ENCODE peak calls at places on chromosome 5, in five cellular contexts. A is lung; L is tibial nerve; J is cardiac muscle cell; M is CD8-positive, alpha-beta memory T cell. R is an unnamed sample. For H3K4me1, the result is how much of the 10 kb centered on the place peaks cover.

GRCh38 chr5:168916266-168916665 is 337.1 kb upstream of the PANK3 start:
- DNase-seq in A (no peak), L (peak), J (peak), M (no peak), R (no peak)

GRCh38 chr5:180779985-180780610 is 22.5 kb downstream of the MGAT1 start:
- DNase-seq in A (no peak), L (no peak), J (no peak), M (no peak), R (no peak)

GRCh38 chr5:58965677-58966414 is 383.0 kb downstream of the RAB3C start:
- DNase-seq in A (no peak), L (no peak), J (no peak), M (no peak), R (no peak)

GRCh38 chr5:128038641-128039040 is 44.9 kb upstream of the SLC12A2 start:
- DNase-seq in A (no peak), L (no peak), J (peak), M (no peak), R (no peak)

GRCh38 chr5:96408276-96408777 is 24.7 kb downstream of the PCSK1 start:
- DNase-seq in A (no peak), L (no peak), J (peak), M (no peak), R (no peak)

GRCh38 chr5:170355601-170356098 is 33.5 kb downstream of the KCNMB1 start:
- DNase-seq in A (peak), L (no peak), J (no peak), M (no peak), R (no peak)

GRCh38 chr5:175698401-175699115 is 40.7 kb downstream of the HRH2 start:
- DNase-seq in A (no peak), L (no peak), J (no peak), M (no peak), R (no peak)

GRCh38 chr5:103272377-103272776 is 13.8 kb downstream of the MACIR start:
- DNase-seq in A (no peak), L (no peak), J (no peak), M (no peak), R (no peak)

GRCh38 chr5:180433029-180433416 is 61.2 kb upstream of the CNOT6 start:
- DNase-seq in A (no peak), L (no peak), J (no peak), M (no peak), R (no peak)

GRCh38 chr5:72246239-72246580 is 73.8 kb downstream of the MRPS27 start:
- DNase-seq in A (no peak), L (no peak), J (no peak), M (no peak), R (no peak)

GRCh38 chr5:72245517-72246238 is 74.4 kb downstream of the MRPS27 start:
- DNase-seq in A (no peak), L (no peak), J (no peak), M (no peak), R (no peak)

GRCh38 chr5:72242796-72243475 is 77.1 kb downstream of the MRPS27 start:
- DNase-seq in A (no peak), L (no peak), J (no peak), M (no peak), R (no peak)

GRCh38 chr5:72243706-72244105 is 76.3 kb downstream of the MRPS27 start:
- DNase-seq in A (no peak), L (no peak), J (no peak), M (no peak), R (no peak)

GRCh38 chr5:72244862-72245371 is 75.1 kb downstream of the MRPS27 start:
- DNase-seq in A (no peak), L (no peak), J (peak), M (no peak), R (no peak)
- H3K4me1 ChIP-seq in A (under half), L (under half), J (under half), M (under half), R (under half)

GRCh38 chr5:91329273-91329672 is 53.8 kb downstream of the ARRDC3 start:
- DNase-seq in A (no peak), L (no peak), J (no peak), M (no peak), R (no peak)
- H3K4me1 ChIP-seq in A (under half), L (under half), J (under half), M (under half), R (under half)

DNA sequence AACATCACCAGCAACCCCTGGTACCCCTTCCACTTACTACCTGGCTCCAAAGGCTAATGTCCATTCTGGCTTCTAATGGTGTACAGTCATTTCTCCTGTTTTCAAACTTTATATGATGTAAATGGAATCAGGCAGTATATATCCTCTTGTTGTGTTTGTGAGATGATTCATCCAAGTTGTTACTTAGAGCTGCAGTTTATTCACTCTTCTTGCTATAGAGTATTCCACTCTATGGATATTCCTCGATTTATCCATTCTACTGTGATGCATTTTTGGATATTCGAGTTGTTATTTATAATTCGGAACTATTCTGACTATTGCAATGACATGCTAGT is 32.4 kb downstream of the IRF1 start:
- DNase-seq in A (no peak), L (no peak), J (no peak), M (no peak), R (no peak)
- H3K4me1 ChIP-seq in A (under half), L (half or more), J (under half), M (half or more), R (half or more)

GRCh38 chr5:106401561-106401960 is 1269.2 kb downstream of the EFNA5 start:
- DNase-seq in A (no peak), L (no peak), J (no peak), M (no peak), R (no peak)
- H3K4me1 ChIP-seq in A (under half), L (under half), J (under half), M (under half), R (under half)

DNA sequence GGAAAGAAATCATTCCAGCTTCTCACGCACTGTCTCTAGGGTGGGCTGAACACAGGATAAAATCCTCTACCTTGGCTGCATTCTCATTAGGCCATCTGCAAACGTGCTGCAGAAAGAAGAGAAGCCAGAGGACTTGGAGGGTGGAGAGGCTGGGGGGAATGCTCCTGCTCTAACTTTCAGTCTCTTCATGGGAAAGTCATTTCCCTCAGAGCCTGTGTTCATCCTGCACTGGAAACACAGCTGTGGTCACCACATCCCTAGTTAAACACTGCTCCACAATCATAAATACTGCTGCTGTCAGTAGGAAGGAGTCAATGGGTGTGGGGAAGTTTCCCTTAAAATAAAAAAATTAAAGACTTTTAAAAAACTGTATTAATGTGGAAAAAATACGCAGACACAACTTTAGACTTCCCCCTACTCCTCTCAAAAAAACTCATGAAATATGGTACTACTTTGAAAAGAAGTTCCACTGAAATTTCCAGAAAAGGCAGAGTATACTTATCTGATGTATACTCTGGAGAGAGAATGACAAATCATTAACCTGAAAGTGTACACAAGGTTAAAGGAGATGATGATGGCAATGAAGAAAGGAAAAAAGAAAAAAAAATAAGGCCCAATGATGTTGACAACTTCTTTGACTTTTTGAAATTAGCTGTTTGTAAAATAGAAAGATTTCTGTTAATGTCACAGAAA is 46.8 kb downstream of the LHFPL2 start:
- DNase-seq in A (no peak), L (no peak), J (no peak), M (no peak), R (no peak)
- H3K4me1 ChIP-seq in A (under half), L (under half), J (under half), M (under half), R (under half)

GRCh38 chr5:142310803-142311202 is 14.0 kb downstream of the SPRY4 start:
- DNase-seq in A (no peak), L (no peak), J (no peak), M (no peak), R (no peak)
- H3K4me1 ChIP-seq in A (under half), L (under half), J (under half), M (under half), R (under half)

DNA sequence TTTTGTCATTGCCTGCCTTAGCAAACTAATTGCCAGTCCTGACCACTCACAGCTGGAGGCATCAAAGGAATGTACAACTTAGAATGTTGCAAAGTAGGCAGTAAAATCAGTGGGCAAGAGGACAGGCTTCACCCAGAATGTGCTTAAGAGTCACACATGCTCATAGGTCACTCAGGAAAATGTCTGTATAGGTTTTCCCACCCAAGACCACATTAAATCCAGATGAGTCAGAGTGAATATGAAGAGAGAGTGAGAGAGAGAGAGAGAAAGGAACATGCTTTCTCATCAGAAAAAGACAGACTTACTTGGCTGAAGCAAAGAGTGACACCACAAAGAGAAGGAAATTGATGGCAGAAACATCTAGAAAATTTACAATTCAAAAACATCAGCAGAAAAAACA is 37.9 kb downstream of the PLEKHG4B start:
- DNase-seq in A (no peak), L (no peak), J (peak), M (no peak), R (no peak)
- H3K4me1 ChIP-seq in A (under half), L (under half), J (under half), M (under half), R (under half)

GRCh38 chr5:55694152-55694830 is 17.8 kb downstream of the SLC38A9 start:
- DNase-seq in A (no peak), L (no peak), J (peak), M (no peak), R (no peak)
- H3K4me1 ChIP-seq in A (under half), L (under half), J (under half), M (under half), R (under half)